ENCODE peak calls at places on chromosome 4, in four cellular contexts. Y, G, K and S are unnamed samples.

GRCh38 chr4:6257243-6258025 is 12.2 kb upstream of the WFS1 start:
- DNase-seq in Y (peak), G (no peak), K (no peak), S (peak)

GRCh38 chr4:113708250-113708649 is 53.3 kb downstream of the CAMK2D start:
- DNase-seq in Y (no peak), G (no peak), K (no peak), S (no peak)

GRCh38 chr4:184165291-184165690 is 52.4 kb downstream of the ENPP6 start:
- DNase-seq in Y (no peak), G (no peak), K (no peak), S (no peak)

GRCh38 chr4:56619816-56620215 is 61.3 kb downstream of the HOPX start:
- DNase-seq in Y (no peak), G (no peak), K (no peak), S (no peak)

GRCh38 chr4:72505314-72505744 is 63.7 kb downstream of the ADAMTS3 start:
- DNase-seq in Y (no peak), G (no peak), K (no peak), S (no peak)

GRCh38 chr4:169619518-169619957 is 840 bp upstream of the CLCN3 start:
- DNase-seq in Y (no peak), G (no peak), K (no peak), S (no peak)

GRCh38 chr4:88159137-88159725 is 792 bp upstream of the ABCG2 start:
- DNase-seq in Y (peak), G (no peak), K (no peak), S (peak)

GRCh38 chr4:83781434-83781833 is 245.5 kb downstream of the GPAT3 start:
- DNase-seq in Y (no peak), G (no peak), K (no peak), S (no peak)

GRCh38 chr4:37953620-37954325 is 6.4 kb upstream of the PTTG2 start:
- DNase-seq in Y (no peak), G (no peak), K (no peak), S (no peak)

GRCh38 chr4:8393593-8394038 is 46.9 kb downstream of the ACOX3 start:
- DNase-seq in Y (no peak), G (peak), K (peak), S (peak)

GRCh38 chr4:107034982-107035710 is 967 bp downstream of the DKK2 start:
- DNase-seq in Y (peak), G (no peak), K (peak), S (peak)

GRCh38 chr4:159267940-159268327 is 165.1 kb downstream of the RAPGEF2 start:
- DNase-seq in Y (no peak), G (no peak), K (no peak), S (no peak)

GRCh38 chr4:121376097-121376496 is 4.7 kb downstream of the QRFPR start:
- DNase-seq in Y (no peak), G (no peak), K (no peak), S (no peak)

GRCh38 chr4:69689530-69690111 is 36.6 kb upstream of the UGT2A1 start:
- DNase-seq in Y (no peak), G (no peak), K (no peak), S (no peak)

GRCh38 chr4:2359591-2360390 is 58.7 kb downstream of the ZFYVE28 start:
- DNase-seq in Y (peak), G (no peak), K (no peak), S (peak)

GRCh38 chr4:26874110-26874509 is 13.5 kb downstream of the STIM2 start:
- DNase-seq in Y (no peak), G (no peak), K (no peak), S (no peak)

GRCh38 chr4:148263820-148264219 is 178.4 kb downstream of the NR3C2 start:
- DNase-seq in Y (no peak), G (no peak), K (no peak), S (no peak)

GRCh38 chr4:120506536-120506935 is 416.0 kb downstream of the PRDM5 start:
- DNase-seq in Y (no peak), G (no peak), K (no peak), S (no peak)

GRCh38 chr4:121118344-121118743 is 45.8 kb downstream of the TNIP3 start:
- DNase-seq in Y (no peak), G (no peak), K (no peak), S (no peak)

GRCh38 chr4:148998719-148999118 is 556.5 kb upstream of the NR3C2 start:
- DNase-seq in Y (no peak), G (no peak), K (no peak), S (no peak)

GRCh38 chr4:143514432-143514831 is 930 bp downstream of the SMARCA5 start:
- DNase-seq in Y (peak), G (no peak), K (peak), S (peak)

GRCh38 chr4:8287606-8288280 is 18.2 kb downstream of the HTRA3 start:
- DNase-seq in Y (no peak), G (no peak), K (peak), S (peak)

GRCh38 chr4:77040265-77040664 is 35.5 kb downstream of the CCNI start:
- DNase-seq in Y (no peak), G (no peak), K (no peak), S (no peak)

GRCh38 chr4:120725639-120726585 is 196.6 kb downstream of the PRDM5 start:
- DNase-seq in Y (no peak), G (no peak), K (no peak), S (no peak)

GRCh38 chr4:76233967-76234678 is 17.4 kb upstream of the FAM47E start:
- DNase-seq in Y (peak), G (no peak), K (no peak), S (no peak)

GRCh38 chr4:8391071-8391470 is 49.5 kb downstream of the ACOX3 start:
- DNase-seq in Y (no peak), G (no peak), K (no peak), S (no peak)

GRCh38 chr4:15455290-15455689 is 14.4 kb upstream of the CC2D2A start:
- DNase-seq in Y (no peak), G (peak), K (peak), S (peak)

GRCh38 chr4:110484029-110484428 is 8.1 kb downstream of the ENPEP start:
- DNase-seq in Y (no peak), G (no peak), K (no peak), S (no peak)

GRCh38 chr4:180449395-180449956 is 1793.7 kb upstream of the TENM3 start:
- DNase-seq in Y (no peak), G (no peak), K (no peak), S (no peak)

GRCh38 chr4:155800685-155801343 is 42.0 kb downstream of the GUCY1B1 start:
- DNase-seq in Y (no peak), G (no peak), K (no peak), S (no peak)

GRCh38 chr4:541271-541670 is 34.8 kb downstream of the TMEM271 start:
- DNase-seq in Y (no peak), G (no peak), K (no peak), S (no peak)

GRCh38 chr4:110787109-110787508 is 164.2 kb upstream of the PITX2 start:
- DNase-seq in Y (no peak), G (no peak), K (no peak), S (no peak)